ENCODE peak calls at places on chromosome 10, in eight cellular contexts. H is progenitor cell of endocrine pancreas, M is GM12864, L is lower leg skin, T is mammary epithelial cell, J is HL-60, Y is endothelial cell, W is HFFc6. I is an unnamed sample.

GRCh38 chr10:77463967-77464745 is 173.5 kb downstream of the KCNMA1 start:
- DNase-seq in W (peak), M (no peak), J (no peak), H (no peak), Y (no peak), T (peak), L (no peak), I (no peak)

GRCh38 chr10:48446785-48447184 is 140.3 kb downstream of the MAPK8 start:
- DNase-seq in Y (no peak), J (no peak), L (peak), H (no peak), T (no peak), W (no peak), M (no peak), I (peak)

GRCh38 chr10:12177642-12178041 is 18.0 kb downstream of the NUDT5 start:
- DNase-seq in Y (no peak), M (no peak), L (no peak), J (no peak), H (no peak), W (peak), T (peak), I (no peak)

GRCh38 chr10:114504769-114505579 is 100.7 kb upstream of the AFAP1L2 start:
- DNase-seq in M (no peak), H (no peak), Y (no peak), T (peak), L (no peak), W (peak), J (no peak), I (no peak)

GRCh38 chr10:44972874-44973306 is 5.7 kb downstream of the DEPP1 start:
- DNase-seq in T (no peak), H (no peak), Y (no peak), W (no peak), L (no peak), M (no peak), J (no peak), I (no peak)

GRCh38 chr10:60728056-60728455 is 50.2 kb upstream of the CDK1 start:
- DNase-seq in M (no peak), J (no peak), L (no peak), W (no peak), Y (no peak), H (no peak), T (peak), I (no peak)

GRCh38 chr10:84845628-84846261 is 517.4 kb downstream of the CCSER2 start:
- DNase-seq in W (no peak), T (no peak), Y (peak), H (no peak), J (peak), L (no peak), M (no peak), I (no peak)

GRCh38 chr10:69056536-69057260 is 31.2 kb upstream of the SRGN start:
- DNase-seq in Y (no peak), J (no peak), L (no peak), T (no peak), M (no peak), W (no peak), H (no peak), I (no peak)

GRCh38 chr10:89115876-89116627 is 91.1 kb downstream of the CH25H start:
- DNase-seq in Y (no peak), W (peak), H (no peak), J (no peak), L (no peak), M (no peak), T (peak), I (no peak)

GRCh38 chr10:132656283-132657126 is 118.9 kb downstream of the INPP5A start:
- DNase-seq in L (no peak), H (no peak), T (no peak), Y (no peak), J (no peak), W (no peak), M (no peak), I (no peak)

GRCh38 chr10:99406149-99406548 is 24.3 kb downstream of the GOT1 start:
- DNase-seq in L (no peak), H (no peak), Y (no peak), W (no peak), J (no peak), T (no peak), M (no peak), I (no peak)

GRCh38 chr10:45071043-45071813 is 70.5 kb downstream of the ZNF22 start:
- DNase-seq in W (no peak), L (peak), J (no peak), H (no peak), M (no peak), Y (no peak), T (no peak), I (no peak)

GRCh38 chr10:130814610-130815009 is 496.9 kb downstream of the TCERG1L start:
- DNase-seq in L (peak), M (no peak), H (no peak), T (no peak), Y (no peak), W (no peak), J (no peak), I (no peak)

GRCh38 chr10:92690211-92691041 is 671 bp downstream of the HHEX start:
- DNase-seq in J (peak), Y (peak), L (peak), M (no peak), T (peak), H (peak), W (peak), I (peak)

GRCh38 chr10:49745756-49746155 is 16.4 kb downstream of the OGDHL start:
- DNase-seq in J (no peak), M (no peak), H (no peak), L (peak), W (no peak), Y (no peak), T (no peak), I (no peak)

GRCh38 chr10:72079356-72079755 is 9.0 kb downstream of the SPOCK2 start:
- DNase-seq in Y (no peak), T (no peak), W (no peak), L (no peak), H (no peak), J (no peak), M (no peak), I (no peak)

GRCh38 chr10:58028597-58029366 is 238.9 kb downstream of the IPMK start:
- DNase-seq in L (no peak), W (peak), M (no peak), Y (no peak), T (peak), J (no peak), H (no peak), I (no peak)

GRCh38 chr10:7424315-7424714 is 13.5 kb upstream of the SFMBT2 start:
- DNase-seq in L (no peak), M (peak), H (no peak), W (no peak), J (no peak), Y (no peak), T (no peak), I (no peak)

GRCh38 chr10:128124813-128125403 is 1.3 kb downstream of the MKI67 start:
- DNase-seq in T (peak), L (no peak), W (no peak), H (no peak), M (no peak), Y (no peak), J (no peak), I (no peak)

GRCh38 chr10:71770255-71770654 is 3.1 kb downstream of the VSIR start:
- DNase-seq in Y (no peak), W (no peak), J (peak), M (no peak), H (no peak), L (no peak), T (no peak), I (no peak)

GRCh38 chr10:30728786-30729185 is 99.2 kb upstream of the LYZL2 start:
- DNase-seq in J (no peak), M (no peak), Y (no peak), H (no peak), L (no peak), W (no peak), T (no peak), I (no peak)

GRCh38 chr10:126376956-126377355 is 11.3 kb downstream of the ADAM12 start:
- DNase-seq in M (no peak), Y (no peak), L (no peak), H (no peak), W (peak), J (no peak), T (peak), I (no peak)

GRCh38 chr10:35735412-35735811 is 93.3 kb upstream of the FZD8 start:
- DNase-seq in J (no peak), T (peak), H (no peak), M (no peak), L (no peak), Y (no peak), W (peak), I (no peak)

GRCh38 chr10:128049226-128050010 is 76.8 kb downstream of the MKI67 start:
- DNase-seq in T (peak), J (peak), L (no peak), Y (no peak), H (no peak), W (no peak), M (no peak), I (no peak)

GRCh38 chr10:70588852-70589570 is 13.5 kb downstream of the PRF1 start:
- DNase-seq in L (peak), Y (no peak), T (no peak), M (no peak), J (no peak), H (no peak), W (no peak), I (no peak)

GRCh38 chr10:79628988-79629954 is 18.5 kb downstream of the SFTPA1 start:
- DNase-seq in T (no peak), J (no peak), W (no peak), M (no peak), Y (no peak), H (no peak), L (no peak), I (no peak)

GRCh38 chr10:120841522-120842189 is 9.5 kb upstream of the WDR11 start:
- DNase-seq in T (peak), J (no peak), Y (no peak), M (no peak), H (no peak), L (no peak), W (peak), I (no peak)

GRCh38 chr10:102927311-102928010 is 9.4 kb downstream of the CNNM2 start:
- DNase-seq in W (no peak), H (no peak), M (no peak), T (no peak), J (peak), L (no peak), Y (no peak), I (no peak)

GRCh38 chr10:2282194-2282593 is 544.9 kb upstream of the ADARB2 start:
- DNase-seq in W (no peak), H (no peak), T (no peak), Y (no peak), M (no peak), L (no peak), J (no peak), I (no peak)

GRCh38 chr10:122559228-122559627 is 1.3 kb upstream of the DMBT1 start:
- DNase-seq in Y (no peak), L (peak), M (no peak), H (no peak), T (peak), J (no peak), W (no peak), I (no peak)

GRCh38 chr10:21364196-21365114 is 161.0 kb downstream of the SKIDA1 start:
- DNase-seq in H (no peak), Y (peak), L (no peak), T (peak), J (no peak), M (no peak), W (peak), I (no peak)

GRCh38 chr10:30185916-30186315 is 126.5 kb upstream of the JCAD start:
- DNase-seq in H (no peak), J (no peak), M (no peak), W (peak), Y (no peak), T (peak), L (no peak), I (no peak)

DNA sequence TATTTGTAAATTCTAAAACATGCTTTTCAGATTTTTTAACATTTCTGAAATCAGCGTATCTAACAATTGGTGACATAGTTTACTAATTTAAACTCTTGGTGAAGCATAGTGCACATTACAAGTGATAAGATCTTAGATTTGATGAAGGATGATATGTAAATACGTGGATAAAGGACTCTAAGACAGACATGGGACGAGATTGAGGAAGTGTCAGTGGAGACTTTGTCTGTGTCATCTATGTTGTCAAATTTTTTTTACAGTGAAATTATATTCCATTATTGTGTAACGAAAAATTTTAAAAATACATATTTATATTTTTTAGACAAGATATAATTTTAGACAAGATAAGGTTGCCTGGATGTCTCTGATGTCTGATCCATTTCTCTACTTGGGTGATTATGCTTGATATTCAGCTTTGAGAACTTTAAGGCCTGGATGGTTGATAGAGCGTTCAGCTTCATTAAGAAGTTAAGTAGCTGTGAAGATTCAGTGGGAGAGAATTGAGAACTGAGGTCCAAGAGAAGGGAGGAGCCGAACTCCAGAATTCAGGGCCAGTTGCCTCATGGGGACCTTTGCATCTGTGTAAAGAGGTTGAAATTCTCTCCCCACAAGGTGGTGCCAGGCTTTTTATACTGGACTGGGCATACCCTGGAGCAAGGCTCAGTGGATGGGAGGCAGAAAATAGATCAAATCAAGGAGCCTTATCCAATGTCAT is 62.7 kb downstream of the KAT6B start:
- DNase-seq in M (no peak), J (no peak), H (no peak), L (peak), Y (no peak), T (no peak), W (peak), I (no peak)
- TF ChIP-seq CTCF in M (no peak), J (no peak), H (no peak), L (no peak), Y (no peak), T (no peak), W (peak), I (peak)

GRCh38 chr10:4046722-4047354 is 261.8 kb upstream of the KLF6 start:
- DNase-seq in H (no peak), L (no peak), W (no peak), Y (no peak), M (no peak), J (no peak), T (no peak), I (no peak)

GRCh38 chr10:4041531-4042096 is 256.6 kb upstream of the KLF6 start:
- DNase-seq in W (no peak), M (no peak), T (no peak), L (no peak), J (no peak), Y (no peak), H (no peak), I (no peak)

GRCh38 chr10:4048245-4048864 is 263.3 kb upstream of the KLF6 start:
- DNase-seq in W (no peak), Y (no peak), T (no peak), J (no peak), L (no peak), M (no peak), H (no peak), I (no peak)

GRCh38 chr10:4046030-4046429 is 261.0 kb upstream of the KLF6 start:
- DNase-seq in J (no peak), Y (no peak), W (no peak), M (no peak), H (no peak), L (no peak), T (no peak), I (peak)

GRCh38 chr10:4043897-4044296 is 258.9 kb upstream of the KLF6 start:
- DNase-seq in L (no peak), W (no peak), Y (no peak), H (no peak), M (no peak), T (no peak), J (no peak), I (no peak)
- TF ChIP-seq CTCF in L (no peak), W (no peak), Y (no peak), H (no peak), M (no peak), T (no peak), J (no peak), I (no peak)

DNA sequence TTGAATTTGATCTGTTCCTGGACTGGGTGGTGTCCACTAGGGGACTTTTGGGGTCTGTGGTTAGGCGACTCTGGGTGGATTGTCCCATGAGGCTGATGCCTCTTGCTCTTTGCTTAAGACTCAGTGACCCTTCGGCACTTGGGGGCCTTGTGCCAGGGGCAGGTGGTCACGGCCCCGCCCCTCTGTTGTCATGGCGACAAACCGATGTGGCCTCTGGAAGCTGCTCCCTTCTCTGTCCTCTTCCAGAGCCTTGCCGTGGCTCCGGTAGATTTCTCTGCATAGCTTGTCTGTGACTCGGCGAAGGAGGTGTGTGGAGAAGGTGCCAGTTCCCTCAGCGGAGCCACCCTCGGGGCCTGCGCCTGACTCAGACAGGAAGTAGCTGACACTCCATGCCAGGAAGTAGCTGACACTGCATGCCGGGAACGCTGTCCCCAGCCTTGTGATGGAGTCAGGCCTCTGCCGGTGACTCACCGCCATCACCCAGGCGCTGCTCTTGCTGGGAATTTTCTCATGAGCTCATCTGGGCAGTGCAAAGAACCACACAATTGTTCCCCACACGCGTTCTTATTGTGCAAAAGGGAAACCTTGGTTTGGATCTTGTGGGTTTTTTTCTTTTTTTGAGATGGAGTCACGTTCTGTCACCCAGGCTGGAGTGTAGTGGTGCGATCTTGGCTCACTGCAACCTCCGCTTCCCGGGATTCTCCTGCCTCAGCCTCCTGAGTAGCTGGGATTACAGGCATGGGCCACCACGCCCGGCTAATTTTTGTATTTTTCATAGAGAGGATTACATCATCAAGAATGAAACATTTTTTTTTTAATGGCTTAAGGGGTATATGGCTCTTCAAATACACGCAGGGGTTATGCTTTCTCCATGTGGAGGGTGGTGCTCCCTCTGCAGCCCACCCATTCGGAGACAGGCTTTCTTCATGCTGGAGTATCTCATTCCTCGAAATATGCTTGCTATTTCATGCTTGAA is 72.6 kb downstream of the PFKFB3 start:
- DNase-seq in M (peak), W (peak), T (peak), L (peak), J (peak), Y (no peak), H (no peak), I (peak)
- TF ChIP-seq CTCF in M (no peak), W (peak), T (no peak), L (no peak), J (no peak), Y (no peak), H (no peak), I (no peak)

DNA sequence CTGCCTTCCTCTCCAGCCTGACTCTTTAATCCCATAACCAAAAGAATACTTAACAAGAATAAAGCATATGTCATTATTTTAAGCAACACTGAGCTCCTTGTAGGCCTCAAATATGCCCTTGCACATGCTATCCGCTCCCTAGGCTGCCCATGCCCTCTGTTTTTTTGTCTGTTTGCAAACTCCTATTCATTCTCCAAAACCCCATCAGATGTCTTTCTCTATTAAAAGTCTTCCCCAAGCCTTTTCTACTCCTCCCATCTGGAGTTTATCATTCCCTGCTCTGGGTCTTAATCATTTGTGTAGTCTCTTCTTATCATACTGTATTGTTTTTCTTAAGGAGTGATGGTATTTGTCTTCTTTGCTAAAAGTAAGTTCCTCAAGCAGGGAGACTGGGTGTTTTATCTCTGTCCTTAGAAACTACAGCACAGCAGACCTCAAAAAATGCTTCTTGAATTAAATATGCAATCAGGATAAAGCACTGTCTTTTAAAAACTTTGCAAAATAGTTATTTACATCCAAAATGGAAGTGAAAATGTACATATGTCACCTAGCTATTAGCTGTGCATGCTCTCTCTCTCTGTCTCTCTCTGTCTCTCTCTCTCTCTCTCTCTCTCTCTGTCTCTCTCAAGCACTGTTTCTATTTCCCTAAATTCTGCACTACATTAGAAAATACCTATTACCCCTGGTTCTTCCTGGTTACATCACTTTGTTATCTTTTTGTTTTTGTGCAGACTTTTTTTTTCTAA is 56.5 kb upstream of the OPALIN start:
- DNase-seq in T (no peak), L (no peak), H (no peak), M (no peak), J (no peak), Y (no peak), W (no peak), I (no peak)
- TF ChIP-seq CTCF in T (no peak), L (no peak), H (no peak), M (no peak), J (no peak), Y (no peak), W (no peak), I (no peak)

GRCh38 chr10:42691361-42692120 is 53.2 kb upstream of the ZNF33B start:
- DNase-seq in W (no peak), Y (no peak), J (no peak), L (no peak), T (no peak), M (no peak), H (no peak), I (no peak)

GRCh38 chr10:42690449-42691360 is 52.3 kb upstream of the ZNF33B start:
- DNase-seq in J (no peak), M (no peak), T (no peak), Y (no peak), H (no peak), L (no peak), W (no peak), I (peak)
- TF ChIP-seq CTCF in J (no peak), M (no peak), T (no peak), Y (no peak), H (no peak), L (no peak), W (no peak), I (no peak)

GRCh38 chr10:118925404-118925803 is 104.1 kb upstream of the NANOS1 start:
- DNase-seq in M (no peak), H (no peak), L (no peak), Y (no peak), J (no peak), T (no peak), W (no peak), I (no peak)
- TF ChIP-seq CTCF in M (no peak), H (no peak), L (no peak), Y (no peak), J (no peak), T (no peak), W (no peak), I (no peak)

GRCh38 chr10:101293007-101293723 is 60.8 kb upstream of the BTRC start:
- DNase-seq in H (no peak), Y (no peak), M (no peak), W (no peak), J (no peak), T (no peak), L (no peak), I (no peak)
- TF ChIP-seq CTCF in H (no peak), Y (no peak), M (no peak), W (no peak), J (no peak), T (no peak), L (no peak), I (no peak)